ENCODE peak calls at places on chromosomes 7 and 10, in nine cellular contexts. G is heart right ventricle, Y is BE2C, U is AG09309, L is fibroblast of the aortic adventitia, S is GM12865, W is vagina, M is IMR-90, Q is epithelial cell of esophagus. Z is an unnamed sample.

GRCh38 chr7:26436996-26437547 is 145.4 kb downstream of the SNX10 start:
- DNase-seq in G (no peak), Y (no peak), U (no peak), L (no peak), S (no peak), W (no peak), M (no peak), Q (no peak), Z (no peak)

GRCh38 chr7:7221602-7222038 is 39.3 kb downstream of the C1GALT1 start:
- DNase-seq in G (no peak), Y (peak; percentile 32), U (peak; percentile 49), L (peak; percentile 92), S (no peak), W (no peak), M (peak; percentile 75), Q (peak; percentile 97), Z (peak; percentile 43)

GRCh38 chr7:166370-167060 is 25.9 kb upstream of the FAM20C start:
- DNase-seq in G (no peak), Y (no peak), U (no peak), L (no peak), S (no peak), W (no peak), M (no peak), Q (no peak), Z (no peak)

GRCh38 chr7:27685209-27685608 is 22.5 kb upstream of the HIBADH start:
- DNase-seq in G (no peak), Y (no peak), U (no peak), L (no peak), S (no peak), W (no peak), M (no peak), Q (no peak), Z (no peak)

GRCh38 chr10:42519761-42520460 is 118.5 kb downstream of the ZNF33B start:
- DNase-seq in G (no peak), Y (no peak), U (no peak), L (no peak), S (no peak), W (no peak), M (no peak), Q (no peak), Z (no peak)

GRCh38 chr10:56567580-56567979 is 206.5 kb upstream of the ZWINT start:
- DNase-seq in G (no peak), Y (no peak), U (no peak), L (no peak), S (no peak), W (no peak), M (no peak), Q (no peak), Z (no peak)

GRCh38 chr10:91798736-91799579 is 732 bp downstream of the TNKS2 start:
- DNase-seq in G (no peak), Y (no peak), U (no peak), L (peak; percentile 62), S (peak; percentile 60), W (no peak), M (peak; percentile 50), Q (peak; percentile 69), Z (peak; percentile 16)

GRCh38 chr10:5618829-5619228 is 47.6 kb downstream of the ASB13 start:
- DNase-seq in G (peak; percentile 61), Y (no peak), U (no peak), L (peak; percentile 57), S (no peak), W (no peak), M (no peak), Q (no peak), Z (no peak)

GRCh38 chr10:62082729-62083412 is 181.4 kb downstream of the ARID5B start:
- DNase-seq in G (no peak), Y (no peak), U (no peak), L (peak; percentile 90), S (peak; percentile 79), W (no peak), M (peak; percentile 74), Q (peak; percentile 46), Z (no peak)

GRCh38 chr10:115950320-115950719 is 322.7 kb downstream of the GFRA1 start:
- DNase-seq in G (no peak), Y (no peak), U (peak; percentile 37), L (peak; percentile 90), S (no peak), W (no peak), M (peak; percentile 40), Q (no peak), Z (no peak)

GRCh38 chr10:83492004-83492403 is 647.3 kb upstream of the GHITM start:
- DNase-seq in G (no peak), Y (no peak), U (no peak), L (no peak), S (no peak), W (no peak), M (no peak), Q (no peak), Z (no peak)

DNA sequence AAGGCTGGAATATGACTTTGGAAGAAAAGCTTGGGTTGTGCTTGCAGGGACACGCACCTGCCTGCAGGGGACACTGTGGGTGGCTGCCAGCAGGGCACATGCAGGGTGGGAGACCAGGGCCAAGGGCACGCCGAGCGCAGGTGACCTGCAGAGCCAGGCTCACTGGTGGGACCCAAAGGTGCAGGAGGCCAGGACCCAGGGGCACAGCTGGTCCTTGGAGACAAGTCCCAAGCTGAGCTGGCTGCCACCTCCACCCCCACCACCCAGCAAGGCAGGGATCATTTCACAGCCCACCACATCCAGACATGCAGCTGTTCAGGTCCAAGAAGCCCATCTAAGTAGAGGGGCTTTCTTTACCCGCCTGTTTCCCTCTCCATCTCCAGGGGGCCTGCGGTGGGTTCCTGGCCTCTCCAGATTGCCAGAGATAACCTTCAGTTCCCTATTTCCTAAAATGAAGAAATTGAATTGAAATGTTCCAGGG is 13.8 kb upstream of the CLIP2 start:
- DNase-seq in G (no peak), Y (peak; percentile 64), U (no peak), L (no peak), S (peak; percentile 51), W (no peak), M (no peak), Q (no peak), Z (no peak)
- TF ChIP-seq CTCF in G (peak; percentile 44), Y (peak; percentile 79), U (peak; percentile 52), L (peak; percentile 55), S (peak; percentile 72), W (no peak), M (peak; percentile 42), Q (peak; percentile 61), Z (peak; percentile 62)

GRCh38 chr10:31962826-31963597 is 34.4 kb upstream of the ARHGAP12 start:
- DNase-seq in G (no peak), Y (no peak), U (no peak), L (no peak), S (no peak), W (no peak), M (no peak), Q (peak; percentile 18), Z (no peak)

GRCh38 chr10:31959461-31960173 is 31.0 kb upstream of the ARHGAP12 start:
- DNase-seq in G (no peak), Y (no peak), U (no peak), L (no peak), S (no peak), W (no peak), M (no peak), Q (no peak), Z (no peak)

GRCh38 chr10:31963598-31963980 is 35.0 kb upstream of the ARHGAP12 start:
- DNase-seq in G (no peak), Y (no peak), U (no peak), L (no peak), S (no peak), W (no peak), M (no peak), Q (peak; percentile 52), Z (no peak)

GRCh38 chr10:31961264-31961663 is 32.6 kb upstream of the ARHGAP12 start:
- DNase-seq in G (no peak), Y (peak; percentile 62), U (no peak), L (no peak), S (no peak), W (no peak), M (no peak), Q (peak; percentile 34), Z (no peak)

GRCh38 chr10:31961675-31962074 is 33.0 kb upstream of the ARHGAP12 start:
- DNase-seq in G (no peak), Y (no peak), U (peak; percentile 65), L (peak; percentile 56), S (peak; percentile 29), W (no peak), M (peak; percentile 64), Q (peak; percentile 93), Z (peak; percentile 39)
- H3K4me3 ChIP-seq in G (no peak overlapping the region), Y (no peak overlapping the region), U (no peak overlapping the region), L (no peak overlapping the region), S (no peak overlapping the region), W (no peak overlapping the region), M (no peak overlapping the region), Q (no peak overlapping the region), Z (peak overlapping the region; percentile 1)

GRCh38 chr7:16466087-16466472 is 542 bp upstream of the SOSTDC1 start:
- DNase-seq in G (no peak), Y (no peak), U (no peak), L (no peak), S (no peak), W (no peak), M (no peak), Q (no peak), Z (no peak)

DNA sequence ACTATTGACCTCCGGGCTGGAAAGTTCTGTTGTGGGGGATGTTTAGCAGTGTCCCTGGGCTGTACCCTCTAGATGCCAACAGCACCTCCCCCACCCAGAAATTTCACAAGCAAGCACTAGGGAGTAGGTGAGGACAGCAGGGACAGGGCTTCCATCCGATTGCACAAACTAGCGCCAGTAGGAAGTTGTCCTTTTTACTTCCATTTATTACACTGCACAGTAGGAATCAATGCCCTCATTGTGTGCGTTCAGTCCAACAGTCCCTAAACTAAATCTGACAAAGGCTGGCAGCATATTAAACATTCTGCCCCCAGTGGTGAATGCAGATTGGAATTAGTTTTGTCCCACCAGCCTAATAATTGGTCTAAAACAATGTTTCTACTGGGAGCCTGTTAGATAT is 6.4 kb upstream of the SOSTDC1 start:
- DNase-seq in G (no peak), Y (no peak), U (no peak), L (no peak), S (no peak), W (no peak), M (no peak), Q (no peak), Z (no peak)
- TF ChIP-seq CTCF in G (no peak), Y (peak; percentile 10), U (no peak), L (no peak), S (no peak), W (no peak), M (no peak), Q (no peak), Z (no peak)

DNA sequence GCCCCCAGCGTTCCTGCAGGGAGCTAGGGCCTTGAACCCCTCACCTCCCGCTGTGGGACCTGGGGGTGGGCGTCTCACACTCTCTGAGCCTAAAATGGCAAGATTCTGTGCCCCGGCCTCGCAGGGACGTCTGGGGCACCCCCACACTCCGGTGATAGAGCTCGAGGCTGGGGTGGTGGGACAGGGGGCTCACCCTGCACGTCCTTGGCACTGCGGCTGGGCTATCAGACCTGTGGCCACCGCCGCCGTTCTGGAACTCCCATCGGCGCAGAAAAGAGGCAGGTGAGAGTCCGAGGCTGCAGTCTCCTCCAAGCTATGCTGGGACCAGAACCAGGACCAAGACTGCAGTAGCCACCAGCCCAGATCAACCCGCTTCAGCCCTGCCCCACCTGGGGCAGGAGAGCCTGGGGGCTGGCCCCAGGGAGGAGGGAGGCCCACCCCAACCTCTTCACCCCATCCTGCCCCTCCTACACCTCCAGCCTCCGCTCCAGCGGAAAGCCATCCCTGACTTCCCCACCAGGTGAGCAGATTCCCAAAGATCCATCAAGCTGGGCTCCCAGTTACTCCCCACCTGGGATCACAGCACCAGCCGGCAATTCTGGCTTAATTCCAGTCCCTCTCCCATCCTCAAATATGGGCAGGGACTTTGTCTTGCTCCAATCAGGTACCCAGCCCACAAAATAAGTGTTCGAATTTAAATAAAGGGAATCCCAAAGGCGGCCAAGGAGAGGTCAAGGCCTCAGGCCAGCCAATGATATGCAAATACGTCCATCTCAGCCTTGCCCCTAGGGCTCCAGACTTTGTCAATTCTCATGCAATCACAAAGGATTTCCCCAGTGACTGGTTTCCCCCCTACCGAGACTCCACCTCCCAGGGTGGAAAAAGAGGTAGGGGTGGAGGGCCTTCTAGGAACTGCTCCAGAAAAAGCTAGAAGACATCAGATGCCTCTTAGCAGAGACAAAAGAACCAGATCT is 16.4 kb downstream of the TNRC18 start:
- DNase-seq in G (no peak), Y (no peak), U (no peak), L (no peak), S (no peak), W (no peak), M (no peak), Q (no peak), Z (no peak)
- H3K4me3 ChIP-seq in G (no peak overlapping the region), Y (no peak overlapping the region), U (no peak overlapping the region), L (no peak overlapping the region), S (no peak overlapping the region), W (no peak overlapping the region), M (no peak overlapping the region), Q (no peak overlapping the region), Z (no peak overlapping the region)